ENCODE peak calls at places on chromosomes 5 and 9, in eight cellular contexts. X, R, C, G, Q, H, N and V are unnamed samples.
A peak's percentile ranks its signal among the peaks of the same experiment; 100 is the strongest.

GRCh38 chr5:17080361-17080760 is 137.1 kb upstream of the BASP1 start:
- DNase-seq in X (no peak), R (no peak), C (no peak), G (no peak), Q (no peak), H (no peak), N (no peak), V (no peak)

GRCh38 chr9:91192379-91192775 is 169.3 kb downstream of the AUH start:
- DNase-seq in X (no peak), R (no peak), C (no peak), G (no peak), Q (peak; percentile 48), H (peak; percentile 52), N (no peak), V (no peak)

GRCh38 chr5:60852940-60853339 is 8.9 kb upstream of the ELOVL7 start:
- DNase-seq in X (no peak), R (no peak), C (no peak), G (no peak), Q (no peak), H (no peak), N (no peak), V (no peak)

GRCh38 chr9:112112941-112113399 is 62.1 kb downstream of the SUSD1 start:
- DNase-seq in X (no peak), R (peak; percentile 82), C (no peak), G (no peak), Q (peak; percentile 52), H (no peak), N (no peak), V (no peak)

GRCh38 chr5:16741007-16741406 is 124.2 kb upstream of the RETREG1 start:
- DNase-seq in X (no peak), R (no peak), C (no peak), G (no peak), Q (no peak), H (peak; percentile 75), N (no peak), V (no peak)

GRCh38 chr5:14266171-14266570 is 123.0 kb downstream of the TRIO start:
- DNase-seq in X (no peak), R (no peak), C (no peak), G (no peak), Q (no peak), H (no peak), N (no peak), V (no peak)

GRCh38 chr9:84153885-84154284 is 173.3 kb downstream of the RMI1 start:
- DNase-seq in X (no peak), R (no peak), C (no peak), G (no peak), Q (no peak), H (peak; percentile 72), N (no peak), V (no peak)

GRCh38 chr9:110578896-110579752 is at the start of gene SVEP1:
- DNase-seq in X (no peak), R (no peak), C (no peak), G (peak; percentile 22), Q (no peak), H (peak; percentile 69), N (no peak), V (peak; percentile 39)

GRCh38 chr5:140041492-140042421 is 1.3 kb downstream of the NRG2 start:
- DNase-seq in X (no peak), R (no peak), C (no peak), G (peak; percentile 61), Q (peak; percentile 46), H (peak; percentile 48), N (no peak), V (no peak)

GRCh38 chr5:97752871-97753270 is 569.8 kb upstream of the RIOK2 start:
- DNase-seq in X (no peak), R (no peak), C (no peak), G (no peak), Q (no peak), H (no peak), N (no peak), V (no peak)

GRCh38 chr5:180122875-180123274 is 51.3 kb upstream of the RNF130 start:
- DNase-seq in X (no peak), R (no peak), C (no peak), G (no peak), Q (no peak), H (no peak), N (no peak), V (no peak)

GRCh38 chr5:149537374-149537959 is 13.8 kb downstream of the CSNK1A1 start:
- DNase-seq in X (no peak), R (no peak), C (no peak), G (no peak), Q (no peak), H (no peak), N (no peak), V (no peak)

DNA sequence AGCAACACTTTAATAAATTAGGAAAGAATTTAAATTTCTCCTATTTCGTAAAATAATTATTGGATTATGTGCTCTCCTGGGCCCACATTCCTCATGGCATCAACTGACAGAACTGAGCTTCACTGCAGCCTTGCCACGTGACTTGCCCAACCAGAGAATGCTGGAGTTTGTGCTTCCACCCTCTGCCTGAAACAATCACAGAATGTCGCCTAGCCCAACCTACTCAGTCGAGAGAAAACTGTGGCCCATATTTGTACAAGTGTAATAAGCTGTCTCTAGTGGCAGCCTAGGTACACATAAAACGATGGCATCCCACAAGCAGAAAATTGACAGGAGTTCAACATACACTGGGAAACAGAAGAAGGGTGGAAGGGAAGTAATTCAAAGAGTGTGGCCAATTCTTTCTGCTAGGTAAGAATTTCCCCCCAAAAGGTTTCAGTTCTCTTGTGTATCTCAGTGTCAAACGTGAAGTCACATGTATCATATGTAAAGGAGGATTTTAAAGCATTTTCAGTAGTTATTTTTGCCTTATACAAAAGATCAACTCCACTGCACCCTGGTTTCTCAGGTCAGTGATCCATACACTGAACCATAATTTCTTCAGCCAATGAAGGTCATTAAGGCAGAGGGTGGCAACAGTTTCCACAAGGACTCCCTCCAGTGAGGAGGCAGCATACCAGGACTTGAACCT is 41.7 kb downstream of the ZNF608 start:
- DNase-seq in X (no peak), R (no peak), C (no peak), G (peak; percentile 50), Q (no peak), H (no peak), N (no peak), V (no peak)
- TF ChIP-seq CTCF in X (no peak), R (no peak), C (no peak), G (no peak), Q (no peak), H (no peak), N (no peak), V (no peak)

DNA sequence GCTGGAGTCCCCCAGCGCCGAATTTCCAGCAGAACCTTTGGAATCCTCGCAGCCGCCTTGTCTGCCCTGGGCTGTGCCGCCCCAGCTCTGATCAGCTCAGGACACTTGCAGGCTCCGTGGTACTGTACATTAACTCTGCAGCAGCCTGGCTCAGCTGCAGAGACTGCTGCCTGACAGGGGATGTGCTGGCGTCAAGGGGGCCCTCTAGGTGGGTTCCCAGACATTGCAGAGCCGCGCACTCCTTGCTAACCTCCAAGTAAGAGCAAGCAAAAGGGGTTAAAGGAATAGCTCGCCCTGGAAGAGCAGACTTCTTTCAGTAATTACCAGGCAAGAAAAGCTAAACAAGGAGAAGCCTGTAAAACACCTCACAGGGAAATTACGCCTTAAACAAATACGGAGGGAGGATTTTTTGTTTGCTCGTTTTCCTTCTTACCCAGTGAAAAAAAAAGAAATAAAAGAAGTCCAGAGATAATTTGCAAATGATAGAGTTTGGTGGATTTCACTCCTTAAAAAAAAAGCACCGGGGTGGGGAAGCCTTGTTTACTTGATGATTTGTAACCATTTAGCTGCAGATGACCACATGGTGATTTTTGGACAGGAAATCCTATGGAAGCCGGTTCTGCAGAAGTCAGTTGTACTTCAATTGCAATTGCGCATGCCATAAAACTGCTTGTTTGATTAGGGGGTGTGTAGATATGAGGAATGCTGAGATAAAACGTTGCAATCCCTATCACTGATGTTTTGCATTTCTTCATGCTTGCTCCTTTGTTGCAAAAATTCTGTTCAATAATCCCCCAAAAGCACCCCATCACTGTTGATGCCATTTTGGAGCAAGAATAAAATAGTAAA is 305.8 kb downstream of the PDE4D start:
- DNase-seq in X (no peak), R (no peak), C (no peak), G (no peak), Q (peak; percentile 90), H (peak; percentile 41), N (peak; percentile 30), V (peak; percentile 30)
- TF ChIP-seq CTCF in X (peak; percentile 31), R (no peak), C (no peak), G (no peak), Q (peak; percentile 44), H (peak; percentile 22), N (peak; percentile 44), V (no peak)

GRCh38 chr9:1916676-1917075 is 98.5 kb upstream of the SMARCA2 start:
- DNase-seq in X (no peak), R (no peak), C (no peak), G (no peak), Q (no peak), H (no peak), N (no peak), V (no peak)

GRCh38 chr9:1913931-1914330 is 101.2 kb upstream of the SMARCA2 start:
- DNase-seq in X (no peak), R (no peak), C (no peak), G (no peak), Q (no peak), H (no peak), N (no peak), V (no peak)

GRCh38 chr9:1918642-1919041 is 96.5 kb upstream of the SMARCA2 start:
- DNase-seq in X (no peak), R (no peak), C (no peak), G (no peak), Q (no peak), H (no peak), N (no peak), V (no peak)

GRCh38 chr9:1922026-1922425 is 93.1 kb upstream of the SMARCA2 start:
- DNase-seq in X (no peak), R (no peak), C (no peak), G (no peak), Q (no peak), H (no peak), N (no peak), V (no peak)

GRCh38 chr9:1919229-1919628 is 95.9 kb upstream of the SMARCA2 start:
- DNase-seq in X (no peak), R (no peak), C (no peak), G (no peak), Q (no peak), H (no peak), N (no peak), V (no peak)
- TF ChIP-seq CTCF in X (no peak), R (no peak), C (no peak), G (no peak), Q (no peak), H (no peak), N (no peak), V (no peak)

DNA sequence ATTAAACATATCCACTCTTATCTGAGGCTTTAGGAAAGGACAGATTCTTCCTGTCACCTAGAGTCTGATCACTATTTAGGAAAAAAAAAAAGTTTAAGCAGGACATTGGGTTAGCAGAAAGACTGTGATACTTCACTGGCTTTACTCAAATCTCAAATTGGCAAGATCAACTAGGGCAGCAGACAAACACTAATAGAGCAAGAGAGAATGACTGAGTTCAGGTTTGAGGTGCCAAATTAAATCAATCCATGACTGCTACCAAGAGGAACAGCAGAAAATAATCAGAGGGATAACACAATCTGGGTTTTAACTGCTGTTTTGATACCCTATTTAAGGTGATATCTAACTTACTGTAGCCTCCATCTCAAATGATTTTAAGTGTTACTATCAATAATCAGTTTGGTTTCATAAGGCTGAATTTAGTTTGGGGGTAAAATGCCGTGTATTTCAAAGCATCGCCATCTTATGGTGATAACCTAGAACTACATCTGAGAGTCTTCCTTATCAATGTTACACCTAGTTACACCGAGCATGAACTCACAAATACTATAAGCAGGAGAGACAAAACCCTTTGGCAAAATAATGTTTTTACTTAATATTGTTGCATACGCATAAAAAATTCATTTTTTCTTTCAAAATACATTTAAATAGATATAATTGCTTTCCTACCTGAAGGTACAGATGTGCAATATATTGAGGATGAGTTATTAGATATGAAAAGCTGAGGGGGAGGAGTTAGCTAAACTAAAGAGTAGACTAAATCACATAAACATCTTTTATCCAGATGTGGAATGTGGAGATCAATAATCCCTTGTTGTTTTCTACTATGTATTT is 286.4 kb upstream of the CDH12 start:
- DNase-seq in X (no peak), R (no peak), C (no peak), G (no peak), Q (no peak), H (no peak), N (no peak), V (no peak)
- TF ChIP-seq CTCF in X (no peak), R (no peak), C (no peak), G (peak; percentile 9), Q (peak; percentile 57), H (no peak), N (peak; percentile 32), V (no peak)